ENCODE peak calls at places on chromosomes 2 and 18, in five cellular contexts. S is CD8-positive, alpha-beta T cell; W is right atrium auricular region; U is heart left ventricle; Q is Panc1. E is an unnamed sample.

GRCh38 chr2:188898261-188898660 is 75.9 kb upstream of the COL3A1 start:
- DNase-seq in S (no peak), U (no peak), W (no peak), Q (no peak), E (no peak)

GRCh38 chr2:11554430-11554764 is 20.6 kb downstream of the GREB1 start:
- DNase-seq in Q (no peak), S (no peak), U (no peak), W (no peak), E (no peak)

GRCh38 chr2:125456851-125457250 is 1199.1 kb upstream of the GYPC start:
- DNase-seq in W (no peak), U (no peak), Q (no peak), S (no peak), E (no peak)

GRCh38 chr2:25341753-25342371 is at the start of gene DNMT3A:
- DNase-seq in Q (no peak), S (peak), U (peak), W (no peak), E (peak)

GRCh38 chr2:8539743-8540551 is 141.9 kb upstream of the ID2 start:
- DNase-seq in U (no peak), W (no peak), Q (no peak), S (no peak), E (no peak)

GRCh38 chr2:161121622-161122021 is 38.6 kb upstream of the TANK start:
- DNase-seq in S (no peak), W (no peak), U (no peak), Q (no peak), E (no peak)

GRCh38 chr2:164514491-164514890 is 106.8 kb downstream of the GRB14 start:
- DNase-seq in S (no peak), U (no peak), W (no peak), Q (no peak), E (peak)

GRCh38 chr2:71583876-71584275 is 130.5 kb downstream of the DYSF start:
- DNase-seq in S (no peak), U (no peak), Q (no peak), W (no peak), E (no peak)

GRCh38 chr18:48375150-48375790 is 33.9 kb downstream of the ZBTB7C start:
- DNase-seq in Q (no peak), S (no peak), U (no peak), W (peak), E (no peak)

GRCh38 chr2:54956392-54956722 is 93.9 kb downstream of the RTN4 start:
- DNase-seq in S (no peak), U (no peak), W (no peak), Q (no peak), E (no peak)

GRCh38 chr18:9876867-9877654 is 8.7 kb upstream of the TXNDC2 start:
- DNase-seq in W (peak), U (no peak), S (no peak), Q (no peak), E (peak)

DNA sequence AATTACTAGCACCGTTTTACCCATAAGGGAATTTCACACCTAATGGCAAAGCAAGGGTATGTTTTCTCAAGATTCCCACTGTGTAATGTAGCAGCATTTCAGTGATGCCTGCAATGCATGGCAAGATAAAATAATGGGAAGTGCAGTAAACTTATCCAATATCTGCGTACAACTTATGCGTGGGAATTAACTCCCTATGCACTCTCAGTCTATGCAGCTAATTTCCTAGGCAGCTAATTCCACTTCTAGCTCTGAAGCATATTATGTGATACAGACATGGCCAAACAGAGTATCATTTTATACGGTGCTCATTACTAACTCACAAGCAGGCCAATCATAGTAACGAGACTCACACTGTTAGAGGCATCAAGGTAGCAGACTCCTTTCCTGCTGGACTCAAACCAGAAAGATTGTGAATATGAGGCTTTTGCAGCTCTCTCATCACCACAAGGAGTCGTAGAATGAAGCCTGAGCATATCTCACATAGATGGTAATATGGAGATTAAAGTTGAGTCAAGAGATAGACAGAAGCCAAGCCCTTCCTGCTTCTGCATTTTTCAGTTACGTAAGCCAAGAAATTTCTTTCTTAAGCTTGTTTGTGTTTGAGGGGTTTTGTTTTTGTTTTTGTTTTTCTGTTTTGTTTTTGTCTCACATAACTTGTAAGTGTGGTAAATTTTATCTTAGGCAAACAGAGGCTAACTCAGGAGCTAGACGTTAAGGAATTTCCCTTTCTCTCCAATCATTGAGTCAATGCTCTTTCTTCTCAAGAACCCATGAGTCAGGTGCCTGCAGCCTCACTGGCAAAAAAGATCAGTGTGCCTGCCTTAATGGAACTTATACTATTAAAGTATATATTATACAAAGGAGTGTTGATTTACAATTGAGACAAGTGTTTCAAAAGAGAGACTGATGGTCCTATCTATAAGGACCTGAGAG is 34.7 kb upstream of the ITGAV start:
- DNase-seq in Q (no peak), S (no peak), U (no peak), W (no peak), E (no peak)
- TF ChIP-seq CTCF in Q (peak), S (no peak), U (no peak), W (no peak), E (no peak)

DNA sequence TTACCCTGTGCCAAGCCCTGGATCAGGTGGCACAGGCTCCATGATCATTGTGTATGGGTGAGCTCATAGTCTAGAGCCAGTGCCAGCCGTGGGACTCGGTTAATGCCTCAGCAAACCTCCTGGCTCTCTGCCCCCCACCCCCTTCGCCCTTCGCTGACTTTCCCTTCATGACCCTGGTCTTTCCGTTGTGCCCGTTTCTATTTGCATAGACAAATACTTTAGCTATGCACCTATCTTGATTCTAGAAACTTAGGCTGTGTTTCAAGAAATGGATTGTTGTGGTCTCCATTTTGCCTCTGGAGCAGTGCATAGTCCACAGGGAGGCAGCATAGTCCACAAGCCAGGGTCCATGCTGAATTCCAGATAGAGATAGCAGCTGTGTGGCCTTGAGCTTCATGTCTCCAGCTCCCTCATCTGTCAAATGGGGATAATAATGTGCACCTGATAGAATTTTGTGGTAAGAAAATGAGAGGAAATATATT is 44.8 kb upstream of the KDM3A start:
- DNase-seq in Q (peak), S (no peak), W (no peak), U (no peak), E (peak)
- TF ChIP-seq CTCF in Q (peak), S (no peak), W (peak), U (no peak), E (no peak)

DNA sequence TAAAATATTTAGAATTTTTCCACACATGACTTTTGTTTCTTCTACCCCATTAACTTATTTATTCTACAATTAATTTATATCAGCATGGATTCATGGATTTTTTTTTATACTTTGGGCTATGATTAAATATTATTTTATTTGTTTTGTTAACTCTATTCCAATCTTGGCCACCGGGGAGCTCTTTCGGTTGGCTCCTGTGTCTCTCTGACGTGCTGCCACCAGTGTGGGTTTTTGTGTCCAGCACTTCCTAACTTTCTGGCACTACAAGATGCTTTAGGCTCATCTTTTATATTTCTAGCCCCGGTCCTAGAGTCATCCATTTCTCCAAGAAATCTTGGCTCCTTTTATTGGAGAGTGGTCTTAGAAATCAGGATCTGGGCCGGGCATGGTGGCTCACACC is 18.9 kb downstream of the AQP12B start:
- DNase-seq in W (no peak), S (no peak), Q (no peak), U (no peak), E (no peak)
- TF ChIP-seq CTCF in W (no peak), S (no peak), Q (peak), U (no peak), E (no peak)

GRCh38 chr2:101346909-101347308 is 38.4 kb upstream of the RNF149 start:
- DNase-seq in Q (no peak), U (no peak), S (no peak), W (no peak), E (no peak)

GRCh38 chr2:101348851-101349250 is 38.5 kb downstream of the CREG2 start:
- DNase-seq in S (no peak), U (no peak), W (no peak), Q (no peak), E (no peak)

GRCh38 chr2:101354420-101354819 is 32.9 kb downstream of the CREG2 start:
- DNase-seq in S (no peak), Q (no peak), W (no peak), U (no peak), E (no peak)

GRCh38 chr2:101351207-101351606 is 36.1 kb downstream of the CREG2 start:
- DNase-seq in S (no peak), U (no peak), Q (no peak), W (no peak), E (no peak)

DNA sequence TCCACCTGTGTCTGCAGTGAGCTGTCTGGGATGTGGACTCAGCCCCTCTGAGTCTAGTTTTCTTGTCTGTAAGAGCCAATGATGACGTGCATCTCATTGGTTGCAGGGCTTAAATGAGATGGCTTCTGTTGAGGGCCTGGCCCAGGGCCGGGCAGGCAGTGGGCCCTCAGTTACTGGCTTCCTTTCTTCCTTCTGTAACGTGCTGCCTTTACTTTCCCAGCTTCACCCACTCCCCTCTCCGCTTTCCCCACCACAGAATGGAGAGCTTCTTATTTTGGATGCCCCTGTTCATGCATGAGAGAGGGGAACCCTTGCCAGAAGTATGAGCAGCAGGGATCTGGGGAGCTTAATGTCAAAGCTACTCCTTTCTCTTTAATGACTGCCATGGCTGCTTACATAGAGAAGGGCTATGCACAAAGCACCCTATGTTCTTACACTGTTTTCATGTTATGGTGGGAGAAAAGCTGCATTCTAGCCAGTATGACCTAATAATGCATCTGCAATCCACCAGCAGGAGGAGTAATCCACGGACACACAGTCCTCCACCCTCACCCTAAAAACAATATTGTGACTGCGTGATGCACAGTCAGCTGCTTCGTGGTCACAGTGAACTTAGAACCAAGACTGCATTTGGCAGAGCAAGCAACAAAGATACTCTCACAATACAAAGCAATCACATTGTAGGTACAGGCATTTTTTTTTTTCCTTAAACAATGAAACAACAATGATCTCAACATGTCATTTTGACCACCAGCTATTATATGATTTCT is 37.2 kb downstream of the CREG2 start:
- DNase-seq in W (no peak), Q (no peak), S (no peak), U (no peak), E (peak)
- TF ChIP-seq CTCF in W (peak), Q (no peak), S (no peak), U (no peak), E (no peak)

E was measured in MCF 10A.